ENCODE peak calls at places on chromosomes 7 and 10, in ten cellular contexts. One of them, this sample, is unnamed.

GRCh38 chr10:4069491-4069890 is 284.5 kb upstream of the KLF6 start:
- DNase-seq in NCI-H446: no peak
- DNase-seq in dermis blood vessel endothelial cell: peak
- DNase-seq in activated effector memory CD4-positive, alpha-beta T cell treated with anti-CD3 and anti-CD28 coated beads, Interleukin-2, amount 50 U/mL, for 16 hours: no peak
- DNase-seq in stimulated activated CD4-positive, alpha-beta T cell treated with anti-CD3 and anti-CD28 coated beads, Interleukin-2, amount 100 ng/mL, for 24 hours: no peak
- DNase-seq in sciatic nerve: no peak
- DNase-seq in Caki2: no peak
- DNase-seq in activated CD4-positive, alpha-beta T cell treated with anti-CD3 and anti-CD28 coated beads for 1 hour: no peak
- DNase-seq in NAMALWA: no peak
- DNase-seq in EH: peak
- DNase-seq in this sample: peak

GRCh38 chr10:12844796-12845524 is 156.6 kb downstream of the CCDC3 start:
- DNase-seq in NCI-H446: peak
- DNase-seq in dermis blood vessel endothelial cell: peak
- DNase-seq in activated effector memory CD4-positive, alpha-beta T cell treated with anti-CD3 and anti-CD28 coated beads, Interleukin-2, amount 50 U/mL, for 16 hours: no peak
- DNase-seq in stimulated activated CD4-positive, alpha-beta T cell treated with anti-CD3 and anti-CD28 coated beads, Interleukin-2, amount 100 ng/mL, for 24 hours: no peak
- DNase-seq in sciatic nerve: no peak
- DNase-seq in Caki2: peak
- DNase-seq in activated CD4-positive, alpha-beta T cell treated with anti-CD3 and anti-CD28 coated beads for 1 hour: no peak
- DNase-seq in NAMALWA: no peak
- DNase-seq in EH: peak
- DNase-seq in this sample: peak

GRCh38 chr7:101562531-101563197 is 66.4 kb downstream of the MYL10 start:
- DNase-seq in NCI-H446: no peak
- DNase-seq in dermis blood vessel endothelial cell: no peak
- DNase-seq in activated effector memory CD4-positive, alpha-beta T cell treated with anti-CD3 and anti-CD28 coated beads, Interleukin-2, amount 50 U/mL, for 16 hours: no peak
- DNase-seq in stimulated activated CD4-positive, alpha-beta T cell treated with anti-CD3 and anti-CD28 coated beads, Interleukin-2, amount 100 ng/mL, for 24 hours: no peak
- DNase-seq in sciatic nerve: no peak
- DNase-seq in Caki2: no peak
- DNase-seq in activated CD4-positive, alpha-beta T cell treated with anti-CD3 and anti-CD28 coated beads for 1 hour: no peak
- DNase-seq in NAMALWA: no peak
- DNase-seq in EH: no peak
- DNase-seq in this sample: no peak

GRCh38 chr10:47090903-47091302 is 179.7 kb downstream of the PTPN20 start:
- DNase-seq in NCI-H446: no peak
- DNase-seq in dermis blood vessel endothelial cell: no peak
- DNase-seq in activated effector memory CD4-positive, alpha-beta T cell treated with anti-CD3 and anti-CD28 coated beads, Interleukin-2, amount 50 U/mL, for 16 hours: no peak
- DNase-seq in stimulated activated CD4-positive, alpha-beta T cell treated with anti-CD3 and anti-CD28 coated beads, Interleukin-2, amount 100 ng/mL, for 24 hours: no peak
- DNase-seq in sciatic nerve: no peak
- DNase-seq in Caki2: no peak
- DNase-seq in activated CD4-positive, alpha-beta T cell treated with anti-CD3 and anti-CD28 coated beads for 1 hour: no peak
- DNase-seq in NAMALWA: no peak
- DNase-seq in EH: no peak
- DNase-seq in this sample: no peak

GRCh38 chr7:2109936-2110585 is 122.7 kb downstream of the MAD1L1 start:
- DNase-seq in NCI-H446: no peak
- DNase-seq in dermis blood vessel endothelial cell: peak
- DNase-seq in activated effector memory CD4-positive, alpha-beta T cell treated with anti-CD3 and anti-CD28 coated beads, Interleukin-2, amount 50 U/mL, for 16 hours: peak
- DNase-seq in stimulated activated CD4-positive, alpha-beta T cell treated with anti-CD3 and anti-CD28 coated beads, Interleukin-2, amount 100 ng/mL, for 24 hours: peak
- DNase-seq in sciatic nerve: no peak
- DNase-seq in Caki2: peak
- DNase-seq in activated CD4-positive, alpha-beta T cell treated with anti-CD3 and anti-CD28 coated beads for 1 hour: peak
- DNase-seq in NAMALWA: peak
- DNase-seq in EH: peak
- DNase-seq in this sample: peak

GRCh38 chr7:102840404-102840803 is 72.4 kb upstream of the LRRC17 start:
- DNase-seq in NCI-H446: no peak
- DNase-seq in dermis blood vessel endothelial cell: no peak
- DNase-seq in activated effector memory CD4-positive, alpha-beta T cell treated with anti-CD3 and anti-CD28 coated beads, Interleukin-2, amount 50 U/mL, for 16 hours: no peak
- DNase-seq in stimulated activated CD4-positive, alpha-beta T cell treated with anti-CD3 and anti-CD28 coated beads, Interleukin-2, amount 100 ng/mL, for 24 hours: no peak
- DNase-seq in sciatic nerve: no peak
- DNase-seq in Caki2: no peak
- DNase-seq in activated CD4-positive, alpha-beta T cell treated with anti-CD3 and anti-CD28 coated beads for 1 hour: no peak
- DNase-seq in NAMALWA: no peak
- DNase-seq in EH: no peak
- DNase-seq in this sample: no peak

GRCh38 chr10:32144817-32145688 is 88.8 kb upstream of the KIF5B start:
- DNase-seq in NCI-H446: no peak
- DNase-seq in dermis blood vessel endothelial cell: no peak
- DNase-seq in activated effector memory CD4-positive, alpha-beta T cell treated with anti-CD3 and anti-CD28 coated beads, Interleukin-2, amount 50 U/mL, for 16 hours: no peak
- DNase-seq in stimulated activated CD4-positive, alpha-beta T cell treated with anti-CD3 and anti-CD28 coated beads, Interleukin-2, amount 100 ng/mL, for 24 hours: no peak
- DNase-seq in sciatic nerve: no peak
- DNase-seq in Caki2: no peak
- DNase-seq in activated CD4-positive, alpha-beta T cell treated with anti-CD3 and anti-CD28 coated beads for 1 hour: no peak
- DNase-seq in NAMALWA: no peak
- DNase-seq in EH: no peak
- DNase-seq in this sample: no peak

GRCh38 chr7:44277391-44277790 is 48.0 kb downstream of the CAMK2B start:
- DNase-seq in NCI-H446: no peak
- DNase-seq in dermis blood vessel endothelial cell: no peak
- DNase-seq in activated effector memory CD4-positive, alpha-beta T cell treated with anti-CD3 and anti-CD28 coated beads, Interleukin-2, amount 50 U/mL, for 16 hours: peak
- DNase-seq in stimulated activated CD4-positive, alpha-beta T cell treated with anti-CD3 and anti-CD28 coated beads, Interleukin-2, amount 100 ng/mL, for 24 hours: no peak
- DNase-seq in sciatic nerve: peak
- DNase-seq in Caki2: no peak
- DNase-seq in activated CD4-positive, alpha-beta T cell treated with anti-CD3 and anti-CD28 coated beads for 1 hour: no peak
- DNase-seq in NAMALWA: no peak
- DNase-seq in EH: no peak
- DNase-seq in this sample: no peak

GRCh38 chr7:116075351-116076145 is 45.0 kb upstream of the TFEC start:
- DNase-seq in NCI-H446: no peak
- DNase-seq in dermis blood vessel endothelial cell: peak
- DNase-seq in activated effector memory CD4-positive, alpha-beta T cell treated with anti-CD3 and anti-CD28 coated beads, Interleukin-2, amount 50 U/mL, for 16 hours: no peak
- DNase-seq in stimulated activated CD4-positive, alpha-beta T cell treated with anti-CD3 and anti-CD28 coated beads, Interleukin-2, amount 100 ng/mL, for 24 hours: no peak
- DNase-seq in sciatic nerve: no peak
- DNase-seq in Caki2: peak
- DNase-seq in activated CD4-positive, alpha-beta T cell treated with anti-CD3 and anti-CD28 coated beads for 1 hour: no peak
- DNase-seq in NAMALWA: no peak
- DNase-seq in EH: peak
- DNase-seq in this sample: peak

GRCh38 chr7:121475806-121476205 is 79.7 kb upstream of the FAM3C start:
- DNase-seq in NCI-H446: no peak
- DNase-seq in dermis blood vessel endothelial cell: no peak
- DNase-seq in activated effector memory CD4-positive, alpha-beta T cell treated with anti-CD3 and anti-CD28 coated beads, Interleukin-2, amount 50 U/mL, for 16 hours: no peak
- DNase-seq in stimulated activated CD4-positive, alpha-beta T cell treated with anti-CD3 and anti-CD28 coated beads, Interleukin-2, amount 100 ng/mL, for 24 hours: no peak
- DNase-seq in sciatic nerve: no peak
- DNase-seq in Caki2: no peak
- DNase-seq in activated CD4-positive, alpha-beta T cell treated with anti-CD3 and anti-CD28 coated beads for 1 hour: no peak
- DNase-seq in NAMALWA: no peak
- DNase-seq in EH: no peak
- DNase-seq in this sample: no peak